ENCODE peak calls at places on chromosomes 7 and 10, in four cellular contexts. X is mammary epithelial cell, R is brain microvascular endothelial cell, B is right atrium auricular region. Y is an unnamed sample.

GRCh38 chr7:158517571-158517970 is 70.1 kb downstream of the PTPRN2 start:
- DNase-seq in X (no peak), R (no peak), B (no peak), Y (no peak)

GRCh38 chr10:116159197-116159596 is 113.8 kb downstream of the GFRA1 start:
- DNase-seq in X (no peak), R (no peak), B (no peak), Y (no peak)

GRCh38 chr10:116602648-116603400 is 12.1 kb downstream of the PNLIPRP1 start:
- DNase-seq in X (no peak), R (no peak), B (no peak), Y (no peak)

GRCh38 chr10:26879744-26880143 is 19.0 kb upstream of the ABI1 start:
- DNase-seq in X (no peak), R (no peak), B (no peak), Y (no peak)

GRCh38 chr7:57772126-57772924 is 322.3 kb downstream of the ZNF716 start:
- DNase-seq in X (no peak), R (no peak), B (no peak), Y (no peak)

GRCh38 chr7:2729893-2730716 is 42.1 kb downstream of the AMZ1 start:
- DNase-seq in X (no peak), R (no peak), B (no peak), Y (peak)

GRCh38 chr7:153130052-153130451 is 370.5 kb downstream of the ACTR3B start:
- DNase-seq in X (no peak), R (no peak), B (no peak), Y (no peak)

GRCh38 chr7:99143853-99144672 is at the start of gene SMURF1:
- DNase-seq in X (peak), R (no peak), B (peak), Y (no peak)

GRCh38 chr10:128124813-128125403 is 1.3 kb downstream of the MKI67 start:
- DNase-seq in X (peak), R (no peak), B (no peak), Y (no peak)

GRCh38 chr7:32890010-32890552 is 1.5 kb downstream of the KBTBD2 start:
- DNase-seq in X (peak), R (no peak), B (no peak), Y (no peak)

GRCh38 chr10:3745582-3745981 is 39.4 kb downstream of the KLF6 start:
- DNase-seq in X (no peak), R (no peak), B (no peak), Y (no peak)

GRCh38 chr7:28858206-28858605 is 99.9 kb downstream of the TRIL start:
- DNase-seq in X (peak), R (no peak), B (no peak), Y (no peak)

GRCh38 chr10:101558206-101558605 is 29.9 kb downstream of the POLL start:
- DNase-seq in X (peak), R (no peak), B (no peak), Y (no peak)

GRCh38 chr10:112229901-112230300 is 46.3 kb upstream of the GPAM start:
- DNase-seq in X (peak), R (no peak), B (no peak), Y (no peak)

GRCh38 chr7:1056006-1056784 is 11.8 kb downstream of the GPR146 start:
- DNase-seq in X (peak), R (no peak), B (no peak), Y (no peak)

GRCh38 chr7:144857463-144857862 is 21.6 kb upstream of the TPK1 start:
- DNase-seq in X (no peak), R (no peak), B (no peak), Y (no peak)

GRCh38 chr7:71457881-71458590 is 326.1 kb downstream of the GALNT17 start:
- DNase-seq in X (no peak), R (no peak), B (no peak), Y (no peak)

GRCh38 chr7:139990142-139990535 is 72.6 kb downstream of the PARP12 start:
- DNase-seq in X (no peak), R (no peak), B (no peak), Y (no peak)

GRCh38 chr7:123865517-123866117 is 20.6 kb downstream of the HYAL4 start:
- DNase-seq in X (peak), R (peak), B (no peak), Y (peak)

GRCh38 chr7:30278386-30278785 is 6.0 kb upstream of the ZNRF2 start:
- DNase-seq in X (no peak), R (no peak), B (no peak), Y (no peak)

GRCh38 chr7:39501358-39501757 is 64.8 kb upstream of the YAE1 start:
- DNase-seq in X (no peak), R (peak), B (no peak), Y (no peak)

GRCh38 chr10:62690703-62691102 is 113.8 kb upstream of the ADO start:
- DNase-seq in X (no peak), R (no peak), B (no peak), Y (no peak)
- TF ChIP-seq CTCF in X (no peak), R (no peak), B (no peak), Y (no peak)

DNA sequence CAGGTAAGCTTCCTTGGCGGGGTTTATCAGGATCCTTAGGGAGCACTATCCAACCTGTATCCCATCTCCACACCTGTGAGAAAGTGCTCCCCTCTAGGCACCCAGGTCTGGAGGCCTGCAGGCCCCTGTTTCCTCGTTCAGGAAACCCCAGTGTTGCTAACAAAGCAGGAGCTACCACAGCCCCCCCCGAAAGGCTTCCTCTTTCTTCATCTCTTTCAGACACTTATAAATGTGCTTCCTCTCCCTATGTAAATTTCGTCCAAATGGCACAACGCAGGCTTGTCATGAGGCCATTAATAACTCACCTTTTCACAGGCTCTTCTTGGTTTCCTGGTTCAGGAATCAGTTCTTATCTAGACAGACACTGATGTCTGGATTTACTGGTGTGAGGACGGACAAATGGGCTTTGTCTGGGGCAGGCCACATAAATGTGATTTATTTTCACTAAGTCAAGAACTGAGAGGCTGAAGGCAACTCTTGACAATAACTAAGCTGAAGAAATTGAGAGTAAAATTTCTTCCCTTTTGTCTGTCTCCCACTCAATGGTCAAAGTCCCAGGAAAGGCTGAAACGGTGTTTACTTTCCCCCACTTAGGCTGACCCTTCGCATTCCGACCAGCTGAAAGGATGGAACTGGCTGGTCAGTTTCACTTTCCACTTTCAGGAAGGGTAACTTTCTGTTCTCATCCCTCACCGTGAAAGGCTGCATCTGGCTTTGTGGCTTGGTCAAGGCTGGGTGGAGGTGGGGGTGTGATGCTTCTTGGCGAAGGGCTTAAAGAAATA is 46.8 kb downstream of the PIK3AP1 start:
- DNase-seq in X (no peak), R (peak), B (no peak), Y (peak)
- H3K4me3 ChIP-seq in X (no peak), R (no peak), B (no peak), Y (no peak)

GRCh38 chr7:24797270-24797669 is 40.0 kb upstream of the GSDME start:
- DNase-seq in X (no peak), R (no peak), B (no peak), Y (no peak)
- TF ChIP-seq CTCF in X (peak), R (no peak), B (no peak), Y (no peak)

DNA sequence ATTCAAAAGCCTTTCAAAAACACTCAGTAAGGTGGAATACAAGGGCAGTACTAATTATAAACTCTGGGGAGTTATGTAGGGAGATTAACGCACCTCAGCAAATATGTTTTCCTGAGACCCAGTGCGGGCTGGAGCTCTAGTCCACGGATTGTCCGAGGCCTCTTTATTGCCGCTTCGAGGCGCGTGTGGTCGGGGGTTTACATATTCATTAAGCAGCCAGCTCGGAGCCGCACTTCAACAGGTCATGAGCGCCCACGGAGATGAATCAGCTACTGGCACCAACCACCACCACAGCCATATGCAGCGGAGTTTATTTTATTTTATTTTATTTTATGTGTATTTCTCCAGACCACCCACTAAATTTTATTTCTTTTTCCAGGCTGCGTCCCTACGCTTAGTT is 195.9 kb upstream of the ADARB2 start:
- DNase-seq in X (no peak), R (no peak), B (no peak), Y (no peak)
- H3K4me3 ChIP-seq in X (no peak), R (no peak), B (no peak), Y (no peak)

GRCh38 chr10:99628923-99629624 is 8.8 kb upstream of the SLC25A28 start:
- DNase-seq in X (peak), R (no peak), B (no peak), Y (no peak)

GRCh38 chr10:99631496-99631895 is 11.3 kb upstream of the SLC25A28 start:
- DNase-seq in X (peak), R (no peak), B (no peak), Y (no peak)

GRCh38 chr10:99629625-99629978 is 9.4 kb upstream of the SLC25A28 start:
- DNase-seq in X (peak), R (no peak), B (no peak), Y (no peak)

GRCh38 chr10:99630991-99631390 is 10.8 kb upstream of the SLC25A28 start:
- DNase-seq in X (peak), R (no peak), B (no peak), Y (no peak)

GRCh38 chr10:99630439-99630838 is 10.2 kb upstream of the SLC25A28 start:
- DNase-seq in X (peak), R (peak), B (no peak), Y (peak)
- TF ChIP-seq CTCF in X (peak), R (peak), B (no peak), Y (no peak)

GRCh38 chr10:43324847-43325246 is 46.6 kb upstream of the FXYD4 start:
- DNase-seq in X (no peak), R (no peak), B (no peak), Y (no peak)

GRCh38 chr10:43322321-43322720 is 49.1 kb upstream of the FXYD4 start:
- DNase-seq in X (no peak), R (no peak), B (no peak), Y (no peak)

GRCh38 chr10:43323245-43323644 is 48.2 kb upstream of the FXYD4 start:
- DNase-seq in X (no peak), R (no peak), B (no peak), Y (no peak)

GRCh38 chr10:43320226-43320625 is 51.2 kb upstream of the FXYD4 start:
- DNase-seq in X (no peak), R (no peak), B (no peak), Y (no peak)

GRCh38 chr10:43322769-43323168 is 48.7 kb upstream of the FXYD4 start:
- DNase-seq in X (peak), R (peak), B (peak), Y (peak)
- H3K4me3 ChIP-seq in X (no peak), R (peak), B (peak), Y (peak)

GRCh38 chr7:82249979-82250378 is 193.6 kb downstream of the CACNA2D1 start:
- DNase-seq in X (no peak), R (no peak), B (no peak), Y (no peak)

GRCh38 chr7:82250598-82250997 is 193.0 kb downstream of the CACNA2D1 start:
- DNase-seq in X (no peak), R (no peak), B (no peak), Y (no peak)

GRCh38 chr7:82244947-82245346 is 198.6 kb downstream of the CACNA2D1 start:
- DNase-seq in X (no peak), R (no peak), B (no peak), Y (no peak)

GRCh38 chr7:82247814-82248433 is 195.7 kb downstream of the CACNA2D1 start:
- DNase-seq in X (peak), R (no peak), B (no peak), Y (no peak)
- TF ChIP-seq CTCF in X (peak), R (peak), B (no peak), Y (peak)